ENCODE peak calls at places on chromosomes 4 and X, in four cellular contexts. C is hepatocyte, O is A549, M is ovary. I is an unnamed sample. For H3K4me1, the result is how much of the 10 kb centered on the place peaks cover.

GRCh38 chrX:128035318-128035717 is 16.9 kb downstream of the ACTRT1 start:
- DNase-seq in C (no peak), O (no peak), M (no peak), I (no peak)

GRCh38 chr4:68906238-68907137 is 45.1 kb downstream of the UGT2A3 start:
- DNase-seq in M (no peak), O (no peak), C (peak), I (no peak)

GRCh38 chr4:78710536-78710935 is 65.6 kb upstream of the BMP2K start:
- DNase-seq in O (no peak), C (no peak), M (no peak), I (no peak)

GRCh38 chrX:17030092-17030491 is 83.6 kb downstream of the REPS2 start:
- DNase-seq in C (no peak), M (no peak), O (no peak), I (no peak)

GRCh38 chr4:98663226-98664006 is 5.0 kb upstream of the TSPAN5 start:
- DNase-seq in O (no peak), C (no peak), M (no peak), I (no peak)

GRCh38 chrX:1190596-1191145 is 21.8 kb downstream of the CRLF2 start:
- DNase-seq in O (no peak), C (no peak), M (no peak), I (peak)

GRCh38 chr4:117623321-117623720 is 411.0 kb upstream of the NDST3 start:
- DNase-seq in O (no peak), M (no peak), C (no peak), I (no peak)

GRCh38 chr4:8212606-8213005 is 13.5 kb downstream of the SH3TC1 start:
- DNase-seq in C (no peak), M (no peak), O (no peak), I (no peak)

GRCh38 chrX:13258052-13258444 is 61.8 kb downstream of the ATXN3L start:
- DNase-seq in C (no peak), O (no peak), M (no peak), I (no peak)

GRCh38 chr4:122830392-122831095 is 3.9 kb downstream of the FGF2 start:
- DNase-seq in C (peak), O (no peak), M (no peak), I (peak)

GRCh38 chr4:176339936-176340761 is 20.4 kb downstream of the SPCS3 start:
- DNase-seq in C (no peak), O (no peak), M (no peak), I (no peak)

GRCh38 chr4:84582988-84583870 is at the start of gene CDS1:
- DNase-seq in O (no peak), C (peak), M (peak), I (no peak)

GRCh38 chrX:130097507-130098201 is 12.6 kb downstream of the ELF4 start:
- DNase-seq in O (no peak), M (no peak), C (peak), I (no peak)

GRCh38 chrX:130094712-130095111 is 15.6 kb downstream of the ELF4 start:
- DNase-seq in O (no peak), M (peak), C (no peak), I (no peak)

GRCh38 chrX:130095249-130095648 is 15.0 kb downstream of the ELF4 start:
- DNase-seq in C (no peak), M (peak), O (no peak), I (no peak)

GRCh38 chrX:130100180-130100579 is 10.1 kb downstream of the ELF4 start:
- DNase-seq in M (peak), O (no peak), C (no peak), I (peak)

GRCh38 chrX:130098202-130098552 is 12.1 kb downstream of the ELF4 start:
- DNase-seq in O (no peak), M (no peak), C (no peak), I (no peak)
- H3K4me1 ChIP-seq in O (under half), M (under half), C (under half), I (under half)

GRCh38 chr4:14874990-14875389 is 127.3 kb upstream of the CPEB2 start:
- DNase-seq in C (no peak), O (no peak), M (no peak), I (no peak)

GRCh38 chr4:14867847-14868246 is 134.4 kb upstream of the CPEB2 start:
- DNase-seq in O (no peak), C (no peak), M (no peak), I (no peak)

GRCh38 chr4:14877246-14878220 is 124.7 kb upstream of the CPEB2 start:
- DNase-seq in C (no peak), O (no peak), M (no peak), I (no peak)

GRCh38 chr4:14868426-14868825 is 133.9 kb upstream of the CPEB2 start:
- DNase-seq in M (no peak), C (no peak), O (no peak), I (no peak)

DNA sequence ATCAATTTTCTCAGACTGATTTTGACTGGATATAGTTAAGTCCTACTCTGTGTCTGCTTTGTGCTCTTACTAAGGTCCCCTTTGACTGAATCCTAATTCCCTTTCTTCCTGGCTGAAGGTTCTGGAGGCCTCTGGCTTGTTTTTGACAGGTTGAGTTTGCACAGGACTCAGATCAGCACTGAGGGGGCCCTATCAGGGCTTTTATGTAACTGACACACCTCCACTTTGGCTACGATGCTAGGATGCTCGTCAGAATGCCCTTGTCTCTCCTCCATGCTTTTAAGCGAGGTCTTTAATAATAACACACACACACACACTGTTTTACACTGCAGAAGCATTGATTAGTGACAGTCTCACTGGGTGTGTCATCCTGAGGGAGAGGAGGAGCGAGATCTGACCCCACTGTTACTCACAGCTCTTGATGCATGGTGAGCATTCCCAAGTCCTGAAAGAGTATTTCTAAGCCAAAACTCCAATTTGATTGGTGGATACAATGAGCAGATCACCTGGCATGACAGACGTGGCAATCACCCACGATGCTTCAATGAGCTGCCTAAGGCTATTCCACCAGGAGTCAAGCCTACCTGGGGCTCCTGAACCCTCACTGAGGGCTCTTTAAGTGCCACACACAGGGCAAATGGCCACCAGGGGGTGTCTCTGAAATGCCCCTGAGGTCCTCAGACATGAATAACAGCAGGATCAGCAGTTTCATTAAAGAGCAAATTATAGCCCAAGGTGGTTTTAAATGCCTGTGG is 130.4 kb upstream of the CPEB2 start:
- DNase-seq in O (peak), C (no peak), M (no peak), I (no peak)
- TF ChIP-seq CTCF in O (no peak), C (peak), M (no peak), I (no peak)

GRCh38 chrX:73851014-73852009 is 288.3 kb downstream of the CHIC1 start:
- DNase-seq in O (no peak), M (peak), C (no peak), I (peak)
- H3K4me3 ChIP-seq in O (no peak), M (peak), C (no peak), I (no peak)

DNA sequence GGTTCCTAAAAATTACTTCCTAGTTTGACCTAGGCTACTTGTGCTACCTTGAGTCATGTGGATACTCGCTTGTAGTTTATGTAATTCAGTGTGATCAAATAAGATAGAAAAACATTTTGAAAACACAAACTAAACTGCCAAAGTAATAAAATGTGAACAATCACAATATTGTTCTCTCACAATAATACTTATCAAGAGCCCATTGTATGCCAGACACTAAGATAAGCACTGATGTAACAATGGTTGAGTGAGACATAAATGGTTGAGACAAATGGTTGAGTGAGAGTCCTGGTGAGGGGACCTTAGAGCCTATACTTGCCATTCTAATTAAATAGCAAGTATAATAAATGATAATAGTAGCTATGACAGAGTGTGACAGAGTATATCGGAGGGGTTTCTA is 41.7 kb downstream of the RFC1 start:
- DNase-seq in M (no peak), O (no peak), C (no peak), I (no peak)
- H3K4me1 ChIP-seq in M (under half), O (under half), C (under half), I (under half)

DNA sequence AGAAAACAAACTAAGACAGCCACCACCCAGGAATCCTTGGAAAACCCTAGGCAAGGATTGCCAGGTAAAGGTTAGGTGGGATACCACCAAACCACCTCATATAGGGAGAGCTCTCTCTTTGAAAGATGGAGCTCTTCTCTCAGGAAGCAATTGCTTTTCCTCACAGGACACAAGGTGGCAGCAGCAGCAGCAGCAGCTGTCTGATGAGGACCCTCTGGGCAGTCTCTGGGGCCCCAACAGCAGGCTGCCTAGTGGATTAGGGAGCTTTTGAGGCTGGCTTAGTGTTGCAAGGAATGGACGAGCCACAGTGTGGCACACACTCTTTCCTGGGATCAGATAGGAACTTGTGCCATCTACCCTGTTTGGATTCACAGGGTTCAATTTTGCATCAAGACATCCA is 41.4 kb upstream of the CHRDL1 start:
- DNase-seq in O (no peak), M (no peak), C (no peak), I (no peak)
- TF ChIP-seq CTCF in O (no peak), M (no peak), C (peak), I (no peak)

GRCh38 chrX:143757887-143758286 is 37.3 kb upstream of the SPANXN2 start:
- DNase-seq in M (no peak), O (no peak), C (no peak), I (no peak)

GRCh38 chrX:143754183-143754582 is 33.6 kb upstream of the SPANXN2 start:
- DNase-seq in C (no peak), M (no peak), O (no peak), I (no peak)

GRCh38 chrX:143757375-143757774 is 36.8 kb upstream of the SPANXN2 start:
- DNase-seq in M (no peak), C (peak), O (no peak), I (no peak)
- H3K4me3 ChIP-seq in M (no peak), C (no peak), O (no peak), I (no peak)

DNA sequence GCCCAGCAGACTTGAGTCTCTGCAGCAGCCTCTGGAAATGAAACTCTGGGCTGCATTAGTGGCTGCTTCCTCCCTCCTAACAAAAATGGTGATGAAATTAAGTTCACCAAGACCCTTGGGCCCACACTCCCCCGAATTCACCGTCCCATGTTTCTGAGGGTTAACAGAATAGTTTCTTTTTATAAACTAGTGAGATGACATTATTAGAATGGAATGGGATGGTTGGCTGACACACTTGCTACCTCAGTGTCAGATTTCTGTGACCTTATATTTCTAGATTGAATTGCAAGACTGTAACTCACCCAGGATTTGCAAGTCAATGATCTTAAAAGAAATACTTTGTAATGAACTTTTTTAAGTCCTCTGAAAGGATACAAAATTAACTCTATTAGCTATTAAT is 127.1 kb downstream of the SHROOM3 start:
- DNase-seq in O (no peak), C (no peak), M (no peak), I (no peak)
- H3K4me1 ChIP-seq in O (under half), C (under half), M (under half), I (under half)

GRCh38 chrX:107450823-107451509 is 1.5 kb downstream of the FRMPD3 start:
- DNase-seq in M (peak), O (peak), C (peak), I (no peak)
- TF ChIP-seq CTCF in M (no peak), O (no peak), C (peak), I (no peak)

I was measured in sigmoid colon.